ENCODE peak calls at places on chromosome 5, in ten cellular contexts. C is IMR-90, U is astrocyte, I is endodermal cell, F is brain microvascular endothelial cell, J is GM23338, E is heart right ventricle, O is SK-N-SH, N is left ventricle myocardium inferior, L is esophagus squamous epithelium. D is an unnamed sample.

GRCh38 chr5:16809816-16810502 is 126.1 kb downstream of the MYO10 start:
- DNase-seq in E (peak; percentile 11), U (peak; percentile 89), I (no peak), N (peak; percentile 43), O (no peak), J (peak; percentile 22), F (peak; percentile 71), L (no peak), C (peak; percentile 49), D (no peak)

GRCh38 chr5:111999286-111999685 is 242.3 kb upstream of the NREP start:
- DNase-seq in F (peak; percentile 74), E (no peak), U (peak; percentile 97), L (no peak), N (no peak), J (no peak), I (no peak), C (peak; percentile 90), O (no peak), D (no peak)

GRCh38 chr5:41256400-41256799 is 43.1 kb upstream of the C6 start:
- DNase-seq in F (no peak), N (no peak), E (no peak), C (no peak), I (no peak), O (no peak), J (no peak), L (no peak), U (peak; percentile 31), D (no peak)

GRCh38 chr5:14445581-14446290 is 135.9 kb upstream of the OTULINL start:
- DNase-seq in C (no peak), J (peak; percentile 91), I (peak; percentile 88), O (peak; percentile 51), N (no peak), U (peak; percentile 74), F (peak; percentile 48), E (no peak), L (no peak), D (no peak)

GRCh38 chr5:112977440-112977861 is 853 bp downstream of the DCP2 start:
- DNase-seq in N (no peak), F (no peak), J (no peak), L (no peak), U (peak; percentile 14), C (no peak), I (no peak), O (no peak), E (no peak), D (no peak)

GRCh38 chr5:159316519-159317383 is 13.5 kb downstream of the IL12B start:
- DNase-seq in J (peak; percentile 76), F (peak; percentile 55), L (no peak), C (peak; percentile 67), I (peak; percentile 82), N (no peak), E (peak; percentile 19), O (peak; percentile 66), U (peak; percentile 45), D (no peak)

GRCh38 chr5:142197098-142197497 is 88.5 kb downstream of the NDFIP1 start:
- DNase-seq in E (no peak), J (peak; percentile 37), N (no peak), C (peak; percentile 16), F (no peak), O (no peak), I (peak; percentile 61), L (no peak), U (no peak), D (no peak)

GRCh38 chr5:40834391-40834848 is 602 bp downstream of the RPL37 start:
- DNase-seq in C (peak; percentile 33), I (no peak), U (peak; percentile 29), E (no peak), J (no peak), O (no peak), L (no peak), N (no peak), F (no peak), D (no peak)

GRCh38 chr5:123752576-123752975 is 240.6 kb downstream of the CSNK1G3 start:
- DNase-seq in F (peak; percentile 81), J (no peak), I (no peak), O (no peak), N (no peak), L (no peak), E (peak; percentile 11), U (peak; percentile 93), C (peak; percentile 89), D (no peak)

GRCh38 chr5:80141147-80141671 is 106.1 kb downstream of the THBS4 start:
- DNase-seq in I (peak; percentile 82), O (peak; percentile 24), F (peak; percentile 16), L (peak; percentile 5), E (peak; percentile 89), C (peak; percentile 15), N (peak; percentile 89), J (peak; percentile 82), U (no peak), D (peak; percentile 87)

GRCh38 chr5:151772868-151773561 is 1.3 kb downstream of the G3BP1 start:
- DNase-seq in C (peak; percentile 56), N (no peak), L (no peak), J (no peak), F (no peak), O (no peak), U (peak; percentile 37), I (no peak), E (no peak), D (no peak)

GRCh38 chr5:7897014-7897600 is 28.2 kb downstream of the MTRR start:
- DNase-seq in L (no peak), N (no peak), U (peak; percentile 47), C (peak; percentile 52), E (no peak), I (peak; percentile 83), O (peak; percentile 27), J (peak; percentile 43), F (peak; percentile 79), D (no peak)

GRCh38 chr5:7894860-7895259 is 25.9 kb downstream of the MTRR start:
- DNase-seq in J (no peak), L (no peak), O (no peak), E (no peak), I (no peak), U (no peak), C (no peak), F (no peak), N (no peak), D (no peak)

DNA sequence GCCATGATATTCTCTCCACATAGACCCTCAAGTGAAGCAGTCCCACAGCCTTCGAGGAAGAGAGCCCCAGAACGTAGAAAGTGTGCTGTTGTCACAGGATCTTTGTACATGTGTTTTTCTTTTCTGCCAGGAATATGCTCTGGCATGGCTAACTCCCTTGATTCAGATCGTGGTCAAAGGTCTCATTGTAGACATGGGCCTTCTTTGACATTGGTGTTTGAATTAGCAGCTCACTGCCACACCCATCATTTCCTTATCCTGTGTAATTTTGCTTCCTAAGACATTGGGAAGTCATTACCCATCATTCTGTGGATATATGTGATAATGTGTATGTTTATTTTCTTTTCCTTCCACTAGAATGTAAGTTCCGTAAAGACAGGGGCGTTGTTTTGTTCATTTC is 25.5 kb downstream of the MTRR start:
- DNase-seq in L (no peak), I (no peak), E (no peak), O (no peak), C (no peak), N (no peak), J (no peak), F (no peak), U (no peak), D (no peak)
- H3K36me3 ChIP-seq in L (peaks cover 38% of the 10 kb centered on the region), I (peaks cover 89% of the 10 kb centered on the region), E (no peaks in the 10 kb centered on the region), O (peaks cover 74% of the 10 kb centered on the region), C (peaks cover 38% of the 10 kb centered on the region), N (peaks cover 97% of the 10 kb centered on the region), J (peaks cover 59% of the 10 kb centered on the region), F (peaks cover 60% of the 10 kb centered on the region), U (peaks cover 64% of the 10 kb centered on the region), D (peaks cover 55% of the 10 kb centered on the region)

DNA sequence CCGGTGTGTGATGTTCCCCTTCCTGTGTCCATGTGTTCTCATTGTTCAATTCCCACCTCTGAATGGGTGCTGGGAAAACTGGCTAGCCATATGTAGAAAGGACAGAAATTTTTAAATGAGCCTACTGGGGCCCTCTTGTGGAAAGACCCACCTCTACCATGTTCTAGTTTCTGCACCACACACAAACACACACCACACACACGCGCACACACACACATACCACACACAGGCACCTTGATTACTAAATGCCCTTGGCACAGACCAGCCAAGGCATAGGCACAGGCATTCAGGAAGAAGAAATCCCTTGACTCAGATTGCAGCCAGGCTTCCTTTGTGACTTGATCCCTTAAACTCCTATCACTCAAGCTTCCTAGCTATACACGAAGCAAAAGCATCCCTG is 60.5 kb downstream of the SIL1 start:
- DNase-seq in O (peak; percentile 47), F (peak; percentile 27), J (peak; percentile 64), E (no peak), U (peak; percentile 37), I (peak; percentile 58), C (peak; percentile 26), N (no peak), L (no peak), D (no peak)
- TF ChIP-seq CTCF in O (peak; percentile 48), F (peak; percentile 59), J (peak; percentile 56), E (peak; percentile 16), U (peak; percentile 24), I (peak; percentile 64), C (peak; percentile 37), N (peak; percentile 36), L (no peak), D (peak; percentile 12)

DNA sequence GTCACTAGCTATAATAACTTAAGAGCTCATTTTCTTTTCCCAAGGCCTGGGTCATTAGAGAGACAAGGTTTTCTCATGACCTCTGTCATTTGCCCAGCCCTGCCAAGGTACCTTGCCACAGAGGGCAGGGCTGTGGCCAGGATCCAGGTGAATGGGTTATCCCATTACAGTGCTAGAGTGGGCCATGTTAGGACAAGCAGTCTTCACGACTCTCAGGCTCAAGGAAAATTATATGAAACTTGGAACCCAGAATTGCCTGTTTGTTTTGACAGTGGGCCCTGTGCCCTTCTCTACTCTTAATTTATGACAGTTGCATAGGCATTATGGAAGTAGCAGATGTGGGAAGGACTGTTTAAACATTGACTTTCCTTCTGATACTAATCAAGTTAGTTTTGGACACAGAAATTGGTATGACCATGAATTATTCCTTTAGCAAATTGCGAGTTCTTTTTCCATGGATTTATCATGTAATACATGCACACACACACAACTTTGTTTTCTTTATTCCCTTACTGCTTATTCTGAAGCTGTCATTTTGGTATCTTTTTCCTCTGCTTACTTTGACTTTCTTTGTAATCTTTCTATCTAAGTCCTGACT is 41.8 kb downstream of the ITGA2 start:
- DNase-seq in O (no peak), C (peak; percentile 14), L (no peak), N (no peak), F (no peak), I (no peak), J (no peak), U (no peak), E (no peak), D (no peak)
- H3K27ac ChIP-seq in O (peak overlapping the region; percentile 97), C (peak overlapping the region; percentile 98), L (peak overlapping the region; percentile 69), N (peak overlapping the region; percentile 37), F (peak overlapping the region; percentile 85), I (no peak overlapping the region), J (no peak overlapping the region), U (peak overlapping the region; percentile 81), E (no peak overlapping the region), D (peak overlapping the region; percentile 47)

GRCh38 chr5:173954671-173955605 is 34.0 kb upstream of the C5orf47 start:
- DNase-seq in I (no peak), L (no peak), C (peak; percentile 95), N (no peak), O (no peak), F (peak; percentile 21), J (no peak), U (peak; percentile 82), E (peak; percentile 21), D (no peak)
- H3K36me3 ChIP-seq in I (peaks cover 55% of the 10 kb centered on the region), L (peaks cover 15% of the 10 kb centered on the region), C (peaks cover 18% of the 10 kb centered on the region), N (peaks cover 90% of the 10 kb centered on the region), O (peaks cover 50% of the 10 kb centered on the region), F (peaks cover 48% of the 10 kb centered on the region), J (peaks cover 3% of the 10 kb centered on the region), U (peaks cover 40% of the 10 kb centered on the region), E (peaks cover 3% of the 10 kb centered on the region), D (peaks cover 40% of the 10 kb centered on the region)

GRCh38 chr5:128674837-128675446 is 136.9 kb upstream of the FBN2 start:
- DNase-seq in O (peak; percentile 41), I (peak; percentile 89), N (no peak), F (peak; percentile 63), L (no peak), J (peak; percentile 75), E (no peak), U (peak; percentile 7), C (peak; percentile 57), D (no peak)
- TF ChIP-seq CTCF in O (peak; percentile 83), I (peak; percentile 84), N (peak; percentile 65), F (peak; percentile 90), L (no peak), J (peak; percentile 83), E (peak; percentile 46), U (peak; percentile 83), C (peak; percentile 83), D (no peak)

D was measured in ascending aorta.